ENCODE peak calls at places on chromosomes 16 and 17, in seven cellular contexts. N, K, W, H, C, L and E are unnamed samples.

GRCh38 chr16:89246903-89247733 is 29.6 kb downstream of the ZNF778 start:
- DNase-seq in N (peak), K (peak), W (peak), H (peak), C (no peak), L (peak), E (peak)

GRCh38 chr16:13480801-13481200 is 439.2 kb upstream of the ERCC4 start:
- DNase-seq in N (no peak), K (no peak), W (no peak), H (no peak), C (no peak), L (no peak), E (no peak)

GRCh38 chr17:34131386-34131785 is 123.7 kb upstream of the CCL2 start:
- DNase-seq in N (no peak), K (no peak), W (no peak), H (no peak), C (no peak), L (no peak), E (no peak)

GRCh38 chr17:39781028-39781800 is 43.5 kb downstream of the GRB7 start:
- DNase-seq in N (no peak), K (no peak), W (no peak), H (no peak), C (no peak), L (no peak), E (no peak)

GRCh38 chr16:88373211-88373610 is 9.5 kb upstream of the ZNF469 start:
- DNase-seq in N (no peak), K (no peak), W (no peak), H (no peak), C (no peak), L (no peak), E (no peak)

GRCh38 chr16:30555848-30556473 is 2.2 kb downstream of the ZNF764 start:
- DNase-seq in N (no peak), K (no peak), W (no peak), H (no peak), C (no peak), L (no peak), E (no peak)

GRCh38 chr16:7115898-7116297 is 216.7 kb upstream of the RBFOX1 start:
- DNase-seq in N (no peak), K (no peak), W (no peak), H (no peak), C (no peak), L (no peak), E (no peak)

GRCh38 chr16:10971560-10971961 is 27.2 kb downstream of the CLEC16A start:
- DNase-seq in N (peak), K (no peak), W (peak), H (peak), C (peak), L (peak), E (peak)

GRCh38 chr17:4256952-4257351 is 6.8 kb downstream of the ANKFY1 start:
- DNase-seq in N (no peak), K (no peak), W (no peak), H (peak), C (no peak), L (no peak), E (no peak)

GRCh38 chr16:48168089-48168488 is 12.3 kb upstream of the ABCC12 start:
- DNase-seq in N (no peak), K (no peak), W (no peak), H (no peak), C (no peak), L (no peak), E (no peak)

GRCh38 chr16:84482951-84483881 is 21.2 kb downstream of the MEAK7 start:
- DNase-seq in N (no peak), K (no peak), W (no peak), H (no peak), C (no peak), L (no peak), E (no peak)